ENCODE peak calls at places on chromosomes 13 and 19, in nine cellular contexts. I is A673, W is fibroblast of lung, O is transverse colon, N is mammary epithelial cell, U is GM23338, D is A549, A is endothelial cell of umbilical vein, X is heart right ventricle. H is an unnamed sample.

GRCh38 chr19:46521241-46521640 is 25.6 kb upstream of the PNMA8B start:
- DNase-seq in O (no peak), D (no peak), X (no peak), I (no peak), N (no peak), U (no peak), W (no peak), A (no peak), H (no peak)

GRCh38 chr13:102628559-102628958 is 31.8 kb downstream of the TPP2 start:
- DNase-seq in I (no peak), X (no peak), W (no peak), D (no peak), N (no peak), O (no peak), U (no peak), A (no peak), H (no peak)

GRCh38 chr19:16470911-16471811 is 609 bp downstream of the EPS15L1 start:
- DNase-seq in I (peak), A (peak), U (peak), W (peak), D (no peak), O (peak), N (peak), X (peak), H (no peak)

GRCh38 chr19:32661318-32661717 is 13.7 kb downstream of the ANKRD27 start:
- DNase-seq in I (no peak), D (no peak), N (no peak), W (no peak), U (no peak), X (no peak), A (no peak), O (no peak), H (no peak)

GRCh38 chr19:8161135-8161646 is 11.8 kb upstream of the FBN3 start:
- DNase-seq in I (peak), D (peak), N (peak), O (no peak), W (peak), A (no peak), X (no peak), U (peak), H (peak)

GRCh38 chr13:106573855-106574254 is 5.9 kb upstream of the ARGLU1 start:
- DNase-seq in U (no peak), D (no peak), O (peak), I (no peak), A (no peak), W (peak), X (no peak), N (no peak), H (no peak)

GRCh38 chr19:17406039-17406886 is 833 bp upstream of the BST2 start:
- DNase-seq in X (no peak), N (peak), O (peak), A (peak), U (no peak), W (no peak), I (no peak), D (no peak), H (peak)

GRCh38 chr19:16088985-16089846 is 12.9 kb downstream of the TPM4 start:
- DNase-seq in I (no peak), W (no peak), N (no peak), A (no peak), X (no peak), D (peak), U (no peak), O (no peak), H (no peak)

GRCh38 chr13:51935326-51936171 is 73.8 kb downstream of the CCDC70 start:
- DNase-seq in O (peak), N (peak), W (no peak), D (peak), X (no peak), I (peak), U (peak), A (no peak), H (no peak)

GRCh38 chr19:49875801-49876421 is 1.2 kb downstream of the AKT1S1 start:
- DNase-seq in X (peak), D (no peak), W (peak), U (peak), I (peak), N (no peak), A (peak), O (peak), H (no peak)

DNA sequence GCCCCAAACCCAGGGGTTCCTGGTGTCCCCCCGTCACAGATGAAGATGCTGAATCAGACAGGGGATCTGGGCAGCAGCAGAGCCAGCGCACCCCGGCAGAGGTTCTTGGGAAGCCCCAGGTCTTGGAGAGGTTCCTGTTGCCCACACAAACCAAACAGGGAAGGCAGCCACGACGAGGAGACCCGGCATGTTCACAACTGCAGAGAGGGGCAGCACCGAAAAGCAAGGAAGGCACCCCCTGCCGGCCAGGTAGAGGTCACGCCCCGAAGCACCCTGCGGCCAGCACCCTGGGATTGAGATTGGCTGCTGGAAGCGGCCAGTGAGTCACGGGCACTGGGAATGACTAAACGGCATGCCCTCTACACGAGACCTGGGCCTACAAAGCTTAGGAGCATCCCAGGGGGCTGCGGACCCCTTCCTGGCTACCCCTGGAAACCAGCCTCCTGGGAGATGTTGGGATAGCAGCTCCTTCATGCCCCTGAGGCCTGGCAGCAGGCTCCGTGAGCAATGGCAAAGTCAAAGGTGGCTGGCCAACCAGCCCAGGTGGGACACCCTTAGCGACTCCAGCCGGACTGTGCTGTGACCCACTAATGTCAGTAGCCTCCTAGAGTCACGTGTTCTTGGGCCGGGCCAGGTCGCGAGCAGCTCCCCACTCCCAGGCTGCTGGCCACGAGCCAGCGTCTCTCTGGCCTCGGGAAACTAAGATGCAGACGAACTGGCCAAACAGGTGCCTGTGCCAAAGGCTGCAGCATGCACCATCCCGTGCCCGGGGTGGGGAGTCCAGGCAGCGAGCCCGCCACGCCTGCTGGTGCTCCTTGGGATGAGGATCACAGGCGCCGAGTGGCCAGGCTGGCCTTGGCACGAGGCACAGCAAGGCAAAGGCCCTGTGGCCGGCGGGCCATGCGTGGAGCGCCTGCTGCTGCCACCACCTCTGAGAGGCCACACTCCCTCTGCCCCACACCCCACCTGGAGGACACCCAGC is 43.2 kb downstream of the MLLT1 start:
- DNase-seq in N (no peak), X (peak), O (peak), W (no peak), I (no peak), D (no peak), U (peak), A (peak), H (no peak)
- H3K27ac ChIP-seq in N (no peak), X (peak), O (no peak), W (no peak), I (no peak), D (no peak), U (no peak), A (peak), H (no peak)

GRCh38 chr19:1365964-1366695 is 17.6 kb upstream of the NDUFS7 start:
- DNase-seq in I (no peak), X (no peak), N (no peak), U (no peak), W (no peak), A (no peak), D (no peak), O (no peak), H (no peak)

GRCh38 chr19:1363599-1363998 is 20.1 kb upstream of the NDUFS7 start:
- DNase-seq in O (no peak), I (no peak), U (no peak), X (no peak), W (no peak), N (no peak), D (no peak), A (no peak), H (no peak)

GRCh38 chr19:1362385-1363257 is 21.1 kb upstream of the NDUFS7 start:
- DNase-seq in A (no peak), I (no peak), O (no peak), W (no peak), X (no peak), U (no peak), D (no peak), N (no peak), H (no peak)

GRCh38 chr19:1365306-1365963 is 18.3 kb upstream of the NDUFS7 start:
- DNase-seq in I (no peak), N (no peak), A (no peak), X (no peak), W (no peak), U (no peak), D (no peak), O (no peak), H (no peak)

GRCh38 chr19:1364070-1364719 is 19.5 kb upstream of the NDUFS7 start:
- DNase-seq in X (no peak), O (no peak), U (no peak), A (no peak), W (no peak), N (no peak), D (no peak), I (no peak), H (no peak)
- TF ChIP-seq CTCF in X (no peak), O (peak), U (peak), A (no peak), W (peak), N (peak), D (no peak), I (peak), H (peak)

GRCh38 chr19:6501740-6502648 is at the start of gene TUBB4A:
- DNase-seq in O (peak), D (no peak), X (peak), N (no peak), I (peak), W (no peak), A (no peak), U (peak), H (no peak)
- H3K4me3 ChIP-seq in O (peak), D (peak), X (peak), N (peak), I (peak), W (no peak), A (no peak), U (peak), H (no peak)

DNA sequence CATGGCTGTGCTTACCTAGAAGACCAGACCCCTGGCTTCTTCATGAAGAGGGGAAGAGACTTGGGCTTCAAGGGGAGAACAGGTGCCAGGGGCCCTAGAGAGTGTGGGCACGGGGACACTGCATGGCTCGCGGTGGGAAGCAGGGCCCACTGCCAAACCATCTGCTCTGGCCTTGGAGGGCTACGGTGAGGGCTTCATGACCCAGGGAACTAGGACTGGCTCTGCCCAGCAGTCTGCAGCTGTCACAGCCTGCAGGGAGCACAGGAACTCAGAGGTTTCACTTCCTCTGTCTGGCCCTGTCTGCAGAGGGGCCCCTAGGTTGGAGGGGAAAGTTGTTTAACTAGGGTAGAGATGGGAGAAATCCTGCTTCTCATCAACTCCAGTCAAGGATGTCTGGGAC is 4.3 kb downstream of the ERCC1 start:
- DNase-seq in W (no peak), N (no peak), X (no peak), O (peak), D (no peak), A (no peak), U (no peak), I (no peak), H (no peak)
- H3K27ac ChIP-seq in W (no peak), N (no peak), X (no peak), O (peak), D (no peak), A (no peak), U (no peak), I (no peak), H (no peak)

GRCh38 chr13:34128661-34129060 is 310.7 kb downstream of the RFC3 start:
- DNase-seq in A (no peak), N (no peak), X (no peak), D (no peak), U (no peak), W (no peak), I (no peak), O (no peak), H (no peak)

GRCh38 chr13:34124912-34125311 is 307.0 kb downstream of the RFC3 start:
- DNase-seq in O (no peak), W (no peak), A (no peak), U (no peak), X (no peak), I (no peak), D (peak), N (no peak), H (no peak)

GRCh38 chr13:34129422-34129821 is 311.5 kb downstream of the RFC3 start:
- DNase-seq in A (no peak), O (no peak), X (no peak), D (no peak), U (no peak), N (peak), W (no peak), I (no peak), H (no peak)

GRCh38 chr13:34127523-34127922 is 309.6 kb downstream of the RFC3 start:
- DNase-seq in W (no peak), X (no peak), N (no peak), I (no peak), D (no peak), A (no peak), U (peak), O (no peak), H (no peak)
- TF ChIP-seq CTCF in W (no peak), X (no peak), N (no peak), I (no peak), D (no peak), A (no peak), U (no peak), O (no peak), H (no peak)

GRCh38 chr19:52086481-52086880 is 9.1 kb downstream of the ZNF841 start:
- DNase-seq in W (peak), D (no peak), U (no peak), X (no peak), O (no peak), A (no peak), I (no peak), N (peak), H (peak)
- H3K4me3 ChIP-seq in W (no peak), D (no peak), U (no peak), X (no peak), O (no peak), A (no peak), I (no peak), N (no peak), H (no peak)

GRCh38 chr19:11578342-11579142 is 1.1 kb upstream of the ACP5 start:
- DNase-seq in O (peak), I (no peak), X (peak), N (no peak), A (peak), W (peak), D (no peak), U (peak), H (no peak)
- H3K27ac ChIP-seq in O (peak), I (no peak), X (no peak), N (no peak), A (no peak), W (no peak), D (no peak), U (no peak), H (no peak)